ENCODE peak calls at places on chromosomes 12 and 14, in seven cellular contexts. M is stimulated activated CD4-positive, alpha-beta T cell treated with anti-CD3 and anti-CD28 coated beads, Interleukin-2, amount 100 ng/mL, for 4 hours; S is globus pallidus; V is erythroblast; H is T-helper 1 cell; N is lower leg skin; J is iris pigment epithelial cell. Y is an unnamed sample.

GRCh38 chr12:81231574-81232368 is 153.9 kb downstream of the ACSS3 start:
- DNase-seq in M (no peak), S (no peak), V (no peak), H (no peak), N (no peak), J (no peak), Y (no peak)

GRCh38 chr12:117292688-117293087 is 68.7 kb downstream of the NOS1 start:
- DNase-seq in M (no peak), S (no peak), V (no peak), H (no peak), N (no peak), J (no peak), Y (no peak)

GRCh38 chr14:64948612-64949210 is 6.2 kb upstream of the GPX2 start:
- DNase-seq in M (no peak), S (no peak), V (no peak), H (no peak), N (no peak), J (peak; percentile 18), Y (no peak)

GRCh38 chr12:116525418-116526001 is 33.7 kb upstream of the MAP1LC3B2 start:
- DNase-seq in M (no peak), S (no peak), V (no peak), H (no peak), N (peak; percentile 78), J (peak; percentile 90), Y (no peak)

GRCh38 chr14:45028107-45028626 is 55.7 kb upstream of the PRPF39 start:
- DNase-seq in M (no peak), S (no peak), V (no peak), H (no peak), N (no peak), J (no peak), Y (no peak)

GRCh38 chr14:71586131-71586893 is 345.9 kb upstream of the RGS6 start:
- DNase-seq in M (no peak), S (peak; percentile 61), V (no peak), H (no peak), N (peak; percentile 25), J (peak; percentile 36), Y (peak; percentile 89)

GRCh38 chr14:95507174-95507573 is 9.3 kb downstream of the SYNE3 start:
- DNase-seq in M (no peak), S (no peak), V (no peak), H (no peak), N (peak; percentile 87), J (peak; percentile 97), Y (no peak)

GRCh38 chr14:97453991-97454390 is 656.8 kb downstream of the VRK1 start:
- DNase-seq in M (no peak), S (no peak), V (no peak), H (no peak), N (no peak), J (no peak), Y (no peak)

GRCh38 chr12:12466157-12466556 is 96.5 kb downstream of the DUSP16 start:
- DNase-seq in M (peak; percentile 25), S (no peak), V (no peak), H (peak; percentile 86), N (no peak), J (no peak), Y (no peak)

GRCh38 chr12:54010972-54011664 is 2.3 kb downstream of the HOXC8 start:
- DNase-seq in M (no peak), S (no peak), V (no peak), H (no peak), N (no peak), J (no peak), Y (no peak)

GRCh38 chr12:57694459-57695019 is 607 bp downstream of the OS9 start:
- DNase-seq in M (no peak), S (no peak), V (peak; percentile 57), H (no peak), N (no peak), J (peak; percentile 14), Y (peak; percentile 13)

GRCh38 chr12:1607940-1608782 is 13.8 kb upstream of the FBXL14 start:
- DNase-seq in M (no peak), S (no peak), V (no peak), H (peak; percentile 34), N (no peak), J (no peak), Y (no peak)

GRCh38 chr12:123971770-123972447 is 722 bp downstream of the CCDC92 start:
- DNase-seq in M (peak; percentile 6), S (peak; percentile 45), V (peak; percentile 44), H (peak; percentile 37), N (peak; percentile 24), J (peak; percentile 57), Y (peak; percentile 74)

GRCh38 chr12:25615119-25615518 is 62.0 kb upstream of the LMNTD1 start:
- DNase-seq in M (no peak), S (peak; percentile 5), V (peak; percentile 1), H (no peak), N (no peak), J (peak; percentile 97), Y (no peak)

GRCh38 chr14:69674546-69675245 is 63.3 kb downstream of the SUSD6 start:
- DNase-seq in M (peak; percentile 31), S (no peak), V (no peak), H (no peak), N (no peak), J (no peak), Y (no peak)

GRCh38 chr14:100463937-100464336 is 123.3 kb downstream of the BEGAIN start:
- DNase-seq in M (no peak), S (no peak), V (no peak), H (no peak), N (no peak), J (no peak), Y (no peak)

GRCh38 chr14:69069020-69069421 is 83.9 kb downstream of the DCAF5 start:
- DNase-seq in M (no peak), S (no peak), V (peak; percentile 47), H (no peak), N (no peak), J (peak; percentile 82), Y (no peak)

GRCh38 chr12:106974525-106974924 is 12.4 kb downstream of the MTERF2 start:
- DNase-seq in M (no peak), S (no peak), V (no peak), H (no peak), N (no peak), J (no peak), Y (no peak)

GRCh38 chr12:5176058-5176457 is 132.4 kb downstream of the KCNA5 start:
- DNase-seq in M (no peak), S (no peak), V (no peak), H (no peak), N (no peak), J (no peak), Y (no peak)